ENCODE peak calls at places on chromosomes 6 and 20, in four cellular contexts. Q is activated naive CD4-positive, alpha-beta T cell; N is IMR-90; L is C1 segment of cervical spinal cord. P is an unnamed sample.
A peak's percentile ranks its signal among the peaks of the same experiment; 100 is the strongest.

GRCh38 chr6:72769459-72770125 is 147.7 kb downstream of the KCNQ5 start:
- DNase-seq in N (no peak), L (no peak), Q (no peak), P (no peak)

GRCh38 chr6:159114569-159114968 is 54.6 kb upstream of the FNDC1 start:
- DNase-seq in L (no peak), Q (no peak), N (no peak), P (no peak)

GRCh38 chr6:22785036-22785435 is 215.7 kb downstream of the HDGFL1 start:
- DNase-seq in N (peak; percentile 38), Q (no peak), L (peak; percentile 19), P (no peak)

GRCh38 chr6:136920858-136921520 is 1.1 kb upstream of the SLC35D3 start:
- DNase-seq in L (no peak), N (no peak), Q (no peak), P (no peak)

GRCh38 chr6:144675231-144675861 is 390.2 kb downstream of the UTRN start:
- DNase-seq in Q (no peak), L (no peak), N (peak; percentile 52), P (peak; percentile 15)

GRCh38 chr6:169722362-169723199 is 1.7 kb downstream of the PHF10 start:
- DNase-seq in N (peak; percentile 88), L (peak; percentile 12), Q (no peak), P (peak; percentile 40)

GRCh38 chr6:5855787-5856186 is 150.9 kb downstream of the NRN1 start:
- DNase-seq in Q (no peak), N (no peak), L (no peak), P (no peak)

GRCh38 chr20:62224113-62224855 is 4.2 kb upstream of the HRH3 start:
- DNase-seq in L (no peak), N (no peak), Q (no peak), P (no peak)

GRCh38 chr20:60242836-60243520 is 284.8 kb downstream of the CDH26 start:
- DNase-seq in L (no peak), N (peak; percentile 35), Q (no peak), P (peak; percentile 75)

GRCh38 chr6:119160911-119161310 is 82.4 kb upstream of the FAM184A start:
- DNase-seq in L (no peak), N (no peak), Q (no peak), P (no peak)

GRCh38 chr6:166112580-166112979 is 55.1 kb downstream of the TBXT start:
- DNase-seq in L (no peak), Q (no peak), N (peak; percentile 53), P (peak; percentile 51)

GRCh38 chr20:34709836-34710567 is 5.9 kb downstream of the TP53INP2 start:
- DNase-seq in N (peak; percentile 51), L (peak; percentile 91), Q (peak; percentile 39), P (peak; percentile 14)

GRCh38 chr6:138334000-138334399 is 43.7 kb upstream of the SMIM28 start:
- DNase-seq in N (no peak), Q (no peak), L (no peak), P (no peak)

GRCh38 chr6:99151634-99152344 is 197.7 kb downstream of the FAXC start:
- DNase-seq in N (peak; percentile 28), Q (no peak), L (no peak), P (peak; percentile 17)

GRCh38 chr20:33210371-33210770 is 6.8 kb upstream of the BPIFA3 start:
- DNase-seq in L (no peak), Q (no peak), N (no peak), P (no peak)

GRCh38 chr6:153729189-153729588 is 309.9 kb upstream of the OPRM1 start:
- DNase-seq in L (no peak), Q (no peak), N (no peak), P (no peak)

GRCh38 chr6:150276168-150276958 is 92.4 kb upstream of the IYD start:
- DNase-seq in N (no peak), Q (no peak), L (no peak), P (no peak)

GRCh38 chr6:132752255-132752654 is 5.4 kb downstream of the VNN2 start:
- DNase-seq in L (no peak), N (no peak), Q (no peak), P (no peak)

GRCh38 chr20:63893999-63894357 is 948 bp upstream of the DNAJC5 start:
- DNase-seq in L (no peak), N (no peak), Q (no peak), P (no peak)

GRCh38 chr6:67112120-67112519 is 1405.1 kb upstream of the EYS start:
- DNase-seq in Q (no peak), L (no peak), N (no peak), P (no peak)

GRCh38 chr6:147479857-147480256 is 28.6 kb upstream of the SAMD5 start:
- DNase-seq in Q (no peak), L (no peak), N (no peak), P (no peak)

GRCh38 chr20:55649254-55649653 is 356.1 kb downstream of the CBLN4 start:
- DNase-seq in Q (no peak), L (peak; percentile 0), N (no peak), P (no peak)

GRCh38 chr6:163828038-163828790 is 413.7 kb downstream of the QKI start:
- DNase-seq in L (no peak), Q (no peak), N (peak; percentile 35), P (no peak)

GRCh38 chr6:50966532-50966931 is 147.9 kb downstream of the TFAP2B start:
- DNase-seq in Q (no peak), L (no peak), N (no peak), P (no peak)

GRCh38 chr6:26199773-26200728 is 112.8 kb downstream of the HFE start:
- DNase-seq in Q (no peak), N (peak; percentile 38), L (no peak), P (peak; percentile 26)

GRCh38 chr20:49413677-49414076 is 68.8 kb downstream of the KCNB1 start:
- DNase-seq in L (no peak), N (no peak), Q (no peak), P (no peak)

GRCh38 chr20:43977252-43977651 is 62.6 kb downstream of the TOX2 start:
- DNase-seq in N (peak; percentile 20), L (no peak), Q (no peak), P (peak; percentile 45)

GRCh38 chr6:164812706-164813105 is 496.7 kb downstream of the C6orf118 start:
- DNase-seq in N (no peak), Q (no peak), L (no peak), P (no peak)

GRCh38 chr20:38670786-38671185 is 53.5 kb upstream of the SLC32A1 start:
- DNase-seq in L (no peak), Q (no peak), N (no peak), P (no peak)

GRCh38 chr20:62064788-62065668 is 653 bp downstream of the TAF4 start:
- DNase-seq in N (no peak), L (no peak), Q (no peak), P (no peak)

GRCh38 chr6:154218787-154219186 is 137.8 kb downstream of the IPCEF1 start:
- DNase-seq in N (no peak), L (no peak), Q (no peak), P (no peak)

GRCh38 chr6:79536615-79536968 is 638 bp downstream of the LCA5 start:
- DNase-seq in N (peak; percentile 31), Q (no peak), L (no peak), P (peak; percentile 16)

GRCh38 chr6:127464161-127464880 is 5.1 kb upstream of the KIAA0408 start:
- DNase-seq in N (peak; percentile 85), L (no peak), Q (no peak), P (peak; percentile 76)

GRCh38 chr6:43188426-43188825 is 6.4 kb downstream of the CUL9 start:
- DNase-seq in L (no peak), Q (no peak), N (no peak), P (no peak)

GRCh38 chr6:79404677-79405076 is 132.6 kb downstream of the LCA5 start:
- DNase-seq in L (no peak), Q (no peak), N (no peak), P (no peak)

GRCh38 chr6:111871725-111872520 is 1.3 kb downstream of the FYN start:
- DNase-seq in Q (no peak), L (peak; percentile 71), N (peak; percentile 30), P (peak; percentile 19)

GRCh38 chr20:62730481-62730880 is 21.8 kb downstream of the NTSR1 start:
- DNase-seq in L (no peak), Q (no peak), N (no peak), P (no peak)